ENCODE peak calls at places on chromosome 3, in four cellular contexts. U is HEK293T, Q is amygdala, P is NCI-H460. W is an unnamed sample.

GRCh38 chr3:120157681-120158080 is 63.4 kb upstream of the GSK3B start:
- DNase-seq in U (no peak), Q (no peak), P (no peak), W (no peak)

GRCh38 chr3:101588626-101589025 is 14.6 kb downstream of the PCNP start:
- DNase-seq in U (no peak), Q (no peak), P (no peak), W (no peak)

GRCh38 chr3:81742581-81742980 is 18.9 kb downstream of the GBE1 start:
- DNase-seq in U (no peak), Q (no peak), P (no peak), W (no peak)

GRCh38 chr3:12854550-12854949 is 13.2 kb upstream of the RPL32 start:
- DNase-seq in U (no peak), Q (no peak), P (no peak), W (no peak)

GRCh38 chr3:131549340-131549739 is 46.6 kb upstream of the MRPL3 start:
- DNase-seq in U (peak; percentile 8), Q (no peak), P (no peak), W (no peak)

GRCh38 chr3:116030131-116030850 is 407.0 kb downstream of the GAP43 start:
- DNase-seq in U (no peak), Q (no peak), P (no peak), W (no peak)

GRCh38 chr3:16456784-16457415 is 56.6 kb downstream of the RFTN1 start:
- DNase-seq in U (no peak), Q (no peak), P (no peak), W (peak; percentile 21)

GRCh38 chr3:24810881-24811280 is 316.2 kb upstream of the THRB start:
- DNase-seq in U (no peak), Q (peak; percentile 6), P (no peak), W (no peak)

GRCh38 chr3:12890610-12891390 is 49.4 kb upstream of the RPL32 start:
- DNase-seq in U (no peak), Q (no peak), P (no peak), W (no peak)

GRCh38 chr3:182902236-182902635 is 78.1 kb downstream of the DCUN1D1 start:
- DNase-seq in U (no peak), Q (no peak), P (no peak), W (no peak)

GRCh38 chr3:181716916-181717315 is 5.2 kb downstream of the SOX2 start:
- DNase-seq in U (no peak), Q (no peak), P (no peak), W (no peak)

GRCh38 chr3:118559286-118559685 is 475.4 kb downstream of the IGSF11 start:
- DNase-seq in U (no peak), Q (no peak), P (no peak), W (no peak)

GRCh38 chr3:17135696-17136095 is 250.9 kb downstream of the PLCL2 start:
- DNase-seq in U (no peak), Q (no peak), P (no peak), W (no peak)

GRCh38 chr3:156749244-156749643 is 74.9 kb downstream of the TIPARP start:
- DNase-seq in U (no peak), Q (no peak), P (no peak), W (no peak)